ENCODE peak calls at places on chromosomes 3 and 15, in eight cellular contexts. F is lower lobe of right lung; J is foreskin fibroblast; P is naive thymus-derived CD4-positive, alpha-beta T cell; T is GM12864; B is BJ; U is Jurkat, Clone E6-1; W is cardiac fibroblast. H is an unnamed sample.

GRCh38 chr3:57961828-57962447 is 46.3 kb upstream of the FLNB start:
- DNase-seq in B (no peak), J (peak; percentile 71), U (peak; percentile 58), W (peak; percentile 60), F (no peak), T (no peak), P (peak; percentile 8), H (peak; percentile 10)

GRCh38 chr3:74906181-74906580 is 291.7 kb upstream of the CNTN3 start:
- DNase-seq in B (no peak), F (no peak), T (no peak), J (peak; percentile 2), U (no peak), W (no peak), P (no peak), H (no peak)

GRCh38 chr15:57586661-57587404 is 4.9 kb upstream of the MYZAP start:
- DNase-seq in P (peak; percentile 66), B (no peak), U (no peak), J (no peak), T (peak; percentile 3), W (no peak), F (no peak), H (no peak)

GRCh38 chr3:84980011-84980410 is 21.2 kb downstream of the CADM2 start:
- DNase-seq in P (no peak), U (no peak), J (no peak), F (no peak), B (no peak), T (no peak), W (no peak), H (no peak)

GRCh38 chr3:139517321-139517720 is 22.2 kb downstream of the RBP1 start:
- DNase-seq in J (no peak), T (no peak), P (no peak), W (no peak), U (no peak), F (no peak), B (no peak), H (no peak)

GRCh38 chr3:152323834-152324233 is 55.1 kb downstream of the MBNL1 start:
- DNase-seq in J (no peak), W (no peak), U (no peak), B (no peak), P (no peak), F (no peak), T (peak; percentile 58), H (no peak)

GRCh38 chr3:52707585-52707984 is 1.7 kb downstream of the SPCS1 start:
- DNase-seq in P (no peak), T (no peak), F (no peak), J (no peak), B (no peak), W (no peak), U (peak; percentile 64), H (no peak)

GRCh38 chr3:193946945-193947344 is 189.0 kb upstream of the HES1 start:
- DNase-seq in U (no peak), B (no peak), J (no peak), P (no peak), F (no peak), W (no peak), T (no peak), H (no peak)

GRCh38 chr3:13556214-13556613 is 7.3 kb downstream of the FBLN2 start:
- DNase-seq in B (no peak), T (no peak), P (no peak), F (no peak), U (no peak), W (no peak), J (no peak), H (no peak)

GRCh38 chr3:123571264-123571972 is 13.4 kb downstream of the HACD2 start:
- DNase-seq in W (no peak), B (no peak), P (no peak), F (no peak), T (no peak), J (peak; percentile 8), U (no peak), H (peak; percentile 62)

GRCh38 chr15:33157636-33158035 is 36.9 kb downstream of the FMN1 start:
- DNase-seq in W (no peak), B (no peak), J (no peak), F (no peak), P (no peak), U (no peak), T (no peak), H (peak; percentile 26)

GRCh38 chr3:71515640-71516383 is 67.7 kb downstream of the FOXP1 start:
- DNase-seq in J (no peak), F (no peak), U (no peak), T (no peak), B (no peak), P (no peak), W (no peak), H (no peak)

GRCh38 chr3:4994144-4994730 is 15.0 kb downstream of the BHLHE40 start:
- DNase-seq in U (no peak), W (no peak), F (no peak), J (peak; percentile 54), T (no peak), B (no peak), P (no peak), H (no peak)

GRCh38 chr15:34855893-34856292 is 60.5 kb upstream of the ACTC1 start:
- DNase-seq in W (peak; percentile 23), T (no peak), F (no peak), J (peak; percentile 55), P (no peak), B (no peak), U (no peak), H (no peak)

GRCh38 chr3:15272431-15273196 is 59.8 kb downstream of the SH3BP5 start:
- DNase-seq in U (no peak), W (peak; percentile 76), F (no peak), J (no peak), T (no peak), P (peak; percentile 8), B (no peak), H (no peak)

GRCh38 chr15:66405007-66405406 is 18.3 kb downstream of the MAP2K1 start:
- DNase-seq in F (no peak), U (no peak), B (no peak), J (no peak), W (no peak), P (no peak), T (no peak), H (no peak)

GRCh38 chr3:14773691-14774128 is 45.1 kb upstream of the FGD5 start:
- DNase-seq in T (no peak), F (no peak), W (no peak), J (no peak), B (no peak), P (no peak), U (no peak), H (no peak)

GRCh38 chr15:51579012-51579411 is 43.6 kb downstream of the DMXL2 start:
- DNase-seq in P (no peak), W (peak; percentile 20), J (peak; percentile 8), U (no peak), B (no peak), T (no peak), F (no peak), H (no peak)

GRCh38 chr15:36465304-36465703 is 114.1 kb upstream of the CDIN1 start:
- DNase-seq in F (no peak), T (no peak), W (no peak), P (no peak), B (no peak), J (peak; percentile 33), U (no peak), H (no peak)

GRCh38 chr15:83732770-83733169 is 78.8 kb downstream of the ADAMTSL3 start:
- DNase-seq in F (no peak), B (no peak), P (no peak), T (no peak), U (no peak), W (no peak), J (no peak), H (no peak)

GRCh38 chr15:99343836-99344551 is 92.7 kb downstream of the LRRC28 start:
- DNase-seq in U (no peak), P (peak; percentile 61), T (no peak), B (no peak), W (peak; percentile 26), F (no peak), J (no peak), H (no peak)

GRCh38 chr3:32347286-32348125 is 44.1 kb upstream of the CMTM7 start:
- DNase-seq in T (no peak), U (no peak), P (no peak), F (no peak), W (peak; percentile 50), B (no peak), J (no peak), H (no peak)
- H3K4me3 ChIP-seq in T (no peak overlapping the region), U (no peak overlapping the region), P (no peak overlapping the region), F (no peak overlapping the region), W (no peak overlapping the region), B (no peak overlapping the region), J (no peak overlapping the region), H (no peak overlapping the region)

DNA sequence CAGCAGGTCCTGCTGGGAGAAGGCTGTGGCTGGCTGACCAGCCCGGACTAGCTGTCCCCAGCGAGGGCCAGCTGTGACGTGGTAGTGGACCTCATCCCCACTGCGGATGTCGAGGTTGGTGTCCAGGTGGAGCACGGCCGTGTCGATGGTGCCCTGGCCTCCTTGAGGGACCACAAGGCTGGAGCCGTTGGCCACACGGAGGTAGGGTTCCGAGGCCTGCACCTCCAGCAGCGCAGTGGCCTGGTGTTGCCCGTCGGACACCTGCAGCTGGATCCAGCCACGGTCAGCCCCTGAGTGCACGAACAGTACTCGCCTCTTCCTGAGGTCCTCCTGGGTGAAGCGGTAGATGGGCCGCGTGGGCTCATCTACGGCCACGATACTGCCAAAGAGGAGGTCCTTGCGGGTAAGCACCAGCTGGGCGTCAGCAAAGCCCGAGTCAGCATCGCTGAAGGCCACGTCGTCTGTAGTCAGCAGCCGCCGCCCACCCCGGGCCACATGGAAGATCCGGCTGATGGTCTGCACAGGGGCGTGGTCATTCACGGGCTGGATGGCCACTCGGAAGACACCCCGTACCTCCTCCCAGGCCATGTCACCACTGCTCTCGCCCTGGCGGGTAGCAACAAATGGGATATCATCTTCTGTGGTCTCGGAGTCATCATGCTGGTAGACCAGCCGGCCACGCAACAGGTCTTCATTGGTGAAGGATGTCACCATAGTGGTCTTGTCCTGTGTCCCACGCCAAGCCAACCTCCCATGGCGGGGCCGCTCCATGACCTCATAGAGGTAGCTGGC is 25.0 kb downstream of the CSPG4 start:
- DNase-seq in J (no peak), T (no peak), W (no peak), B (no peak), U (no peak), P (no peak), F (no peak), H (no peak)
- H3K4me3 ChIP-seq in J (no peak overlapping the region), T (no peak overlapping the region), W (no peak overlapping the region), B (no peak overlapping the region), U (no peak overlapping the region), P (no peak overlapping the region), F (no peak overlapping the region), H (no peak overlapping the region)

GRCh38 chr3:134797080-134797801 is 2.2 kb downstream of the EPHB1 start:
- DNase-seq in T (no peak), U (no peak), P (no peak), W (no peak), J (no peak), F (no peak), B (no peak), H (no peak)
- H3K4me3 ChIP-seq in T (no peak overlapping the region), U (no peak overlapping the region), P (no peak overlapping the region), W (no peak overlapping the region), J (peak overlapping the region; percentile 58), F (peak overlapping the region; percentile 53), B (peak overlapping the region; percentile 55), H (no peak overlapping the region)

DNA sequence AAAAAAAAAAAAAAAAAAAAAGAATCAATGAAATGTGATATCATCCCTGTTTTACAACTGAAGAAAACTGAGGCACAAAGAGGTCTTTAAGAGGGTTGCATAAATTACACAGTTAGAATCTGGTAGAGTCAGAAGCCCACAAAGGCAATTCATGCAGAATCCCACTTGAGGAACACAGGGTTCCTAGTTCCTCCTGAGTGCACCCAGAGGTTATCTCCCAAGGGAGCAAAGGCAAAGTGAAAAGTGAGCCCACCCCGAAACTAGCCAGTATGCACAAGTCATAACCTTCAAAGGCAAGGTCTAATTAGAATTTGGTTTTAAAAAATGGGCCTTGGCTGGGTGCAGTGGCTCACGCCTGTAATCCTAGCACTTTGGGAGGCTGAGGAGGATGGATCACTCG is 37.8 kb downstream of the AP3S2 start:
- DNase-seq in W (no peak), F (no peak), J (no peak), T (no peak), U (no peak), P (no peak), B (no peak), H (no peak)
- H3K4me3 ChIP-seq in W (no peak overlapping the region), F (no peak overlapping the region), J (no peak overlapping the region), T (no peak overlapping the region), U (no peak overlapping the region), P (no peak overlapping the region), B (no peak overlapping the region), H (no peak overlapping the region)

H was measured in HL-60.